ENCODE peak calls at places on chromosomes 13 and 19, in seven cellular contexts. D is endothelial cell of umbilical vein, G is uterus, L is body of pancreas, V is K562, S is Peyer's patch, K is adrenal gland. J is an unnamed sample. For H3K4me1, the result is how much of the 10 kb centered on the place peaks cover.

GRCh38 chr19:27750697-27751391 is 1462.1 kb downstream of the UQCRFS1 start:
- DNase-seq in D (no peak), V (no peak), G (peak), K (no peak), S (no peak), L (no peak), J (no peak)

GRCh38 chr13:94515352-94515751 is 35.9 kb upstream of the DCT start:
- DNase-seq in D (no peak), G (no peak), V (no peak), K (no peak), S (no peak), L (no peak), J (no peak)

GRCh38 chr13:82803341-82803740 is 1078.9 kb downstream of the SLITRK1 start:
- DNase-seq in V (no peak), G (no peak), L (no peak), D (no peak), S (no peak), K (no peak), J (no peak)

GRCh38 chr13:114104626-114105350 is 27.6 kb downstream of the RASA3 start:
- DNase-seq in S (no peak), V (no peak), G (peak), D (no peak), K (no peak), L (no peak), J (peak)

GRCh38 chr13:47109028-47109427 is 212.2 kb upstream of the HTR2A start:
- DNase-seq in K (no peak), G (no peak), L (no peak), S (no peak), D (no peak), V (no peak), J (no peak)

GRCh38 chr13:25733696-25734435 is 317.9 kb downstream of the SHISA2 start:
- DNase-seq in G (no peak), D (no peak), S (no peak), K (no peak), L (no peak), V (no peak), J (no peak)

GRCh38 chr13:22076658-22077057 is 405.8 kb downstream of the FGF9 start:
- DNase-seq in S (no peak), G (no peak), V (no peak), L (no peak), D (no peak), K (no peak), J (no peak)

GRCh38 chr19:45294291-45295029 is 28.2 kb downstream of the CKM start:
- DNase-seq in S (no peak), D (no peak), G (no peak), L (peak), V (no peak), K (peak), J (peak)

GRCh38 chr19:18975864-18976263 is 34.8 kb upstream of the HOMER3 start:
- DNase-seq in D (no peak), L (no peak), S (no peak), K (no peak), V (no peak), G (no peak), J (no peak)

GRCh38 chr19:3830841-3831589 is 37.8 kb downstream of the ZFR2 start:
- DNase-seq in S (no peak), G (no peak), V (no peak), D (no peak), L (no peak), K (no peak), J (no peak)
- TF ChIP-seq POLR2A in S (no peak), G (no peak), V (no peak), D (no peak), L (no peak), K (no peak), J (no peak)

DNA sequence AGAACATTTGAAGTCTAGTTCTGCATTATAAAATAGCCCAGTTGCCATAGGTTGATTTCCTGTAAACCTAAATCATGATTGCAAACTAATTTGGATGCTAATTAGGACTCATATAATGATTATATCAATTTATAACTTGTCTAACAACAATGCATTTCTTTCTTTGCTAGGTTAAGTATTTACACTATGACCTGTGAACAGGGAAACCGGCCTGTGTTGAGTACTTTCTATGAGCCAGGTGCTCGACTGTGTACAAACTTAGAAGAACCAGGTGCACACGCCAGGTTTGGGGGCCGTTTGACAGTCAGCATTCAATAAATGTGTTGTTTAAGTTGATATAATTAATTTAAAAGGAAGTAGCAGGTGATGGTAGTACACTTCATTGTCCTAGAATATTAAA is 203.1 kb downstream of the TM9SF2 start:
- DNase-seq in G (no peak), D (no peak), V (no peak), K (no peak), S (no peak), L (no peak), J (no peak)
- H3K4me3 ChIP-seq in G (no peak), D (no peak), V (no peak), K (no peak), S (no peak), L (no peak), J (no peak)

GRCh38 chr19:1862424-1863307 is 713 bp downstream of the KLF16 start:
- DNase-seq in S (no peak), V (peak), K (no peak), D (no peak), G (no peak), L (no peak), J (peak)

GRCh38 chr19:1860133-1860775 is 3.1 kb downstream of the KLF16 start:
- DNase-seq in K (no peak), L (peak), S (no peak), D (no peak), V (no peak), G (peak), J (peak)

GRCh38 chr19:1860821-1861598 is 2.4 kb downstream of the KLF16 start:
- DNase-seq in V (no peak), G (no peak), L (no peak), S (no peak), K (no peak), D (no peak), J (no peak)

GRCh38 chr19:1862068-1862423 is 1.3 kb downstream of the KLF16 start:
- DNase-seq in G (no peak), D (no peak), V (no peak), S (no peak), L (no peak), K (no peak), J (no peak)

GRCh38 chr19:1861599-1862031 is 1.8 kb downstream of the KLF16 start:
- DNase-seq in V (no peak), L (no peak), K (no peak), D (no peak), S (no peak), G (no peak), J (no peak)
- H3K4me1 ChIP-seq in V (under half), L (half or more), K (under half), D (under half), S (under half), G (under half), J (half or more)

GRCh38 chr13:42048625-42049453 is at the start of gene DGKH:
- DNase-seq in G (peak), L (peak), K (peak), S (peak), V (peak), D (peak), J (peak)
- TF ChIP-seq POLR2A in G (peak), L (peak), K (no peak), S (peak), V (peak), D (peak), J (peak)

GRCh38 chr13:104140557-104140956 is 1074.3 kb upstream of the SLC10A2 start:
- DNase-seq in D (peak), S (no peak), G (no peak), V (no peak), L (no peak), K (no peak), J (no peak)

DNA sequence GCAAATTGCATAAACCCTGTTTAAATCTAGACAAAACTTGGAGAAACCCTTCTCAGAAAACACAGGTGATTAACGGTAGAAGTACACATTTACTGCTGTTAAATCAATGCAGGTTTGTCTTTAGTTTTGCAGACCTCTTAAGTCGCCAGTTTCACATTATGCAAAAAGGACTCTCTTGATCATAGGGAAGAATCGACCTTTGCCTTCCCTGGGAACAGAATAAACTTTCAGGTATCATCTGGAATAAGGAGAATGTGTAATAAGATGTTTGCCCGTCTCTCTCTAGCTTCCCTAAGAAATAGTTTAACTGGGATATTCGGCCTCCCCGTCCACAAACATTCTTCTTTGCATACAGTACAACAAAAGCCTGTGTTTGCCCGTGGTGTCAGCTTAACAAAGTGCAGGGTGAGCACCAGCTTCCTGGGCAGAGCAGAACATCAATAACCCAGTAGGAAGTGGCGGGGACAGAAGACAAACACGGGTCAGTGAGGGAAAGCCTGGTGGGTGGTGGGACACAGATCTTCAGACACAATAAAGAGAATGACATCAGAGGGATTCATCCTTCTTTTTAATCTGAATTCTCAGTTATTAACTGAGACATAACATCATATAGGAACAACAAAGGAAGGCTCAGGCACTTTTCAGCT is 1077.7 kb upstream of the SLC10A2 start:
- DNase-seq in K (no peak), V (no peak), D (peak), S (no peak), L (peak), G (no peak), J (no peak)
- H3K4me3 ChIP-seq in K (no peak), V (no peak), D (no peak), S (no peak), L (no peak), G (no peak), J (no peak)

DNA sequence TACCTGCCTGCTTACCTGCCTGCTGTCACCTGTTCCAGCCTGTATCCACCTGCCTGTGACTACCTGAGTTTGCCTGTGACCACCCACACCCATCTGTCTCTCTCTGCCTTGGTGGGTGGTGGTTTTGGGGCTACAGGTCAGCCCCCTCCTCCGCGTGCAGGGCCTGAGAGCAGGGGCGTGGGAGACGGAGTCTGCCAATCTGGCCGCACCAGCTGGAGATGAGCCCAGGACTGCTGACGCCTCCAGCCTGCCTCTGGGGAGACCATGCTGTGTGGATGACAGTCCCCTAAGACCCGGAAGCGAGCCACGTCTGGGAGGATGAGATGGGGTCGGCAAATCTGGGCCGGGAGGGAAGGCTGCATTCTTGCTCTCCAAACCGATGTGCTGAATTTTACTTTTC is 15.9 kb upstream of the KCTD15 start:
- DNase-seq in G (no peak), L (no peak), D (no peak), K (no peak), S (no peak), V (no peak), J (peak)
- H3K4me1 ChIP-seq in G (under half), L (under half), D (under half), K (under half), S (under half), V (under half), J (under half)

DNA sequence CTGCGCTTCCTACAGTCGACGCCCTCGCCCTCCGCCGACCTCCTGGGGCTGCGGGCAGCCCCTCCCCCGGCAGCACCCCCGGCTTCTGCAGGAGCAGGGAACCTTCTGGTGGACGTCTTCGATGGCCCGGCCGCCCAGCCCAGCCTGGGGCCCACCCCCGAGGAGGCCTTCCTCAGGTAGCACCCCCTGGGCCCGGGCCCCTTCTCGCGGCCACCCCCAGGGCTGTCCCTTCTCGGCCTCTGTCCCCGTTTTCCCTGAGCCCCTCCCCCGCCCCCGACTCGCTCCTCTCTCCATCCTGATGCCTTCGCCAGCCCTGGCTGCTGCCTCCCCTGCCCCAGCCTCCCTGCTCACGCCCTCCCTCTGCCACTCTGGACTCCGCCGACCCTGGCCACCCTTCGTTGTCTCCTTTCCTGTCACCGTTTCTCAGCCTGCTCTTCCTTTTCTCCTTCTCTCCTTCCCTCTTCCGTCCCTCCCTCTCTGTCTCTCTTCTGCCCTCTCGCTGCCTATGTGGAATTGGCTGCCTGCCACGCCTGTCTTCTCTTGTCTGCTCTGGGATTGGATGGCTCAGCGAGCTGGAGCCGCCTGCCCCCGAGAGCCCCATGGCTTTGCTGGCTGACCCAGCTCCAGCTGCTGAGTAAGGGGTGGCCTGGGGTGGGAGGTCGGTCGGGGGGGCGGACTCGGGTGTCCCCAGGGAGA is 11.0 kb downstream of the FUZ start:
- DNase-seq in G (peak), L (peak), V (peak), S (peak), K (peak), D (peak), J (peak)
- TF ChIP-seq POLR2A in G (no peak), L (no peak), V (no peak), S (no peak), K (peak), D (no peak), J (no peak)

GRCh38 chr13:99967884-99968520 is 3.6 kb downstream of the ZIC5 start:
- DNase-seq in V (peak), D (no peak), S (no peak), L (no peak), K (no peak), G (no peak), J (no peak)

GRCh38 chr13:99967498-99967883 is 4.1 kb downstream of the ZIC5 start:
- DNase-seq in S (no peak), V (no peak), G (no peak), L (no peak), K (no peak), D (no peak), J (no peak)

GRCh38 chr13:99969934-99970760 is 1.4 kb downstream of the ZIC5 start:
- DNase-seq in S (no peak), D (no peak), V (peak), K (peak), L (no peak), G (no peak), J (no peak)

GRCh38 chr13:99969368-99969933 is 2.1 kb downstream of the ZIC5 start:
- DNase-seq in D (no peak), L (no peak), V (no peak), S (no peak), K (no peak), G (no peak), J (no peak)

DNA sequence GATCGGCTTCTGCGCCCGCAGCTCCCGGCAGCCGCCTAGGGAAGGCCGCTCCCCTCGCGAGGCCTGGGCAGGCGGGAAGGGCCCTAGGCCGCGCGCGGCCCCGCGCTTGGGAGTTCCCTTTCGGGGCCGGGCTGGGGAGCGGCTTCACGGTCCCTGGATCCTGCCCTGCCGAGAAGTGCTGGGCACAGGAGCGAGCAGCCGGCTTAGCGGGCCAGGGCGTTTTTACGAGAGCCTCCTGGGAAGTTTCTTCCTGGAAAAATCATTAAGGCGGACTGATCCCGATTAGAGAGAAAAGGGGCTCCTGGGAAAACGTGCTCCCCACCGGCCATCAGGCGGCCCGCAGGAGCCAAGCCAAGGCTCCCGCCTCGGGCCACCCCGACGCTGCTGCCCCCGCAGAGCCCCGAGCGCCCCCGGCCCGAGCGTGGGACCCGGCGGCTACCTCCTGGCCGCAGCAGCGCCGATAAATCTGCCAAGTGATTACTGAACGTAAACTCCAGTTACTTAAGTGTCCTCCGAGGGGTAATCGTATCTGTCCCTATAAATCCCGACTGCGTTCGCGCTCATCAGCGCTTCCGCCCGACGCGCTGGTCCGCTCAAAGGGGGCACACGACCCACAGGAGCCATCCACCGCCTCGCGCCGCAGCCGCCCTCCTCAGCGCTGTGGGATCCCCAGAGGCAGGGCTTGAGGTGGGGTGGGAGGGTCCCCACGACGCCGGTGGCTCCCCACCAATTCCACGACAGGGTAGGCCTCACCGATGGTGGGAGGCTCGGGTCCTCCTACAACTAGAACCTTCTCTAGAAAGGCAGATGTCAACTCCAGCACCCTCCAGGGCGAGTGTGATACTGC is 2.8 kb downstream of the ZIC5 start:
- DNase-seq in V (peak), K (no peak), L (no peak), S (no peak), G (no peak), D (no peak), J (no peak)
- H3K4me3 ChIP-seq in V (no peak), K (peak), L (no peak), S (no peak), G (no peak), D (no peak), J (peak)

DNA sequence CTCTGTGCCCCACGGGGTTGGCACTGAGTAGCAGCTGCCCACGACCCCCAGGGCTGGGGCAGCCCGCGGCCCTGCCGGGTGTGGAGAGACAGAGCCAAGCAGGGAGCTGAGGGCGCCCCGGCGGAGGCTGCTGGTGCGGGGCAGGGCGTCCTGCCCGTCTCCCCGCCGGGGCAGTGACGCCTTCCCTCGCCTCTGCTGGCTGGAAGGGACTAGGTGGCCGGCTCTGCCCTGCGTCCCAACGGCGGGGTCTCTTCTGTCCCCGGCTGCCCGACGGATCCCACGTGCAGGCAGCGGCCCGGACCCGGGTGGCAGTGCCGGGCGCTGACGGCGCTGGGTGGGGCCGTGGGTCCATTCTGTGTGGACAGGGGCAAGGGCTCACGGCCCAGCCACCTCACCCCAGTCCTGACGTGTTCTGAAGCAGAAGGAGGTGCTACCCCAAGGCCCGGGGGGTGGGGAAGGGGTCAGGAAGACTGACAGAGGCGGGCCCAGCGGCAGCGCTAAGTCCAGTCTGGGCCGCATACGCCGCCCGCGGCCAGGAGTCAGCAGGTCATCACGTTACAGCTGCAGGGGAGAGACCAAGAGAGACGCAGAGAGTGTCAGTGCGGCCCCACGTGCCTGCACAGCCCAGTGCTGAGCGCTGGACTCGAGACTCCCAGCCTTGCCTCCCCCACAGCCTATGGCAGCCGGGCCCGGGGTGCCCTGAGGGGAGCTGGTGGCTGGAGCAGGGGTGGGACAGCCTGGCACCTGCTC is 15.1 kb upstream of the PLPP2 start:
- DNase-seq in D (no peak), V (no peak), L (no peak), K (no peak), G (no peak), S (no peak), J (no peak)
- H3K4me1 ChIP-seq in D (under half), V (under half), L (under half), K (under half), G (under half), S (under half), J (under half)

GRCh38 chr19:662207-662961 is 630 bp downstream of the RNF126 start:
- DNase-seq in G (no peak), D (peak), V (peak), S (peak), K (peak), L (peak), J (peak)

GRCh38 chr19:663682-664117 is 686 bp upstream of the RNF126 start:
- DNase-seq in V (no peak), L (no peak), D (no peak), G (no peak), S (no peak), K (no peak), J (no peak)

GRCh38 chr19:662962-663681 is at the start of gene RNF126:
- DNase-seq in D (peak), K (peak), G (peak), S (peak), L (peak), V (peak), J (peak)

GRCh38 chr19:660793-661426 is 2.1 kb downstream of the RNF126 start:
- DNase-seq in G (no peak), S (peak), L (no peak), K (peak), D (no peak), V (no peak), J (peak)

GRCh38 chr19:661427-662196 is 1.4 kb downstream of the RNF126 start:
- DNase-seq in S (peak), G (no peak), L (peak), V (no peak), D (no peak), K (peak), J (no peak)
- TF ChIP-seq POLR2A in S (no peak), G (no peak), L (no peak), V (no peak), D (no peak), K (no peak), J (no peak)

J was measured in heart left ventricle.